ENCODE peak calls at places on chromosomes 5 and 9, in five cellular contexts. O, Q, Y, D and J are unnamed samples.

GRCh38 chr5:125410501-125411162 is 664.2 kb upstream of the ZNF608 start:
- DNase-seq in O (no peak), Q (no peak), Y (no peak), D (no peak), J (no peak)

GRCh38 chr9:137057545-137057944 is 3.7 kb upstream of the ENTPD2 start:
- DNase-seq in O (no peak), Q (no peak), Y (peak; percentile 52), D (no peak), J (no peak)

GRCh38 chr9:34522091-34522887 is 501 bp downstream of the ENHO start:
- DNase-seq in O (no peak), Q (no peak), Y (peak; percentile 67), D (no peak), J (peak; percentile 62)

GRCh38 chr5:112434650-112435049 is 15.6 kb upstream of the EPB41L4A start:
- DNase-seq in O (no peak), Q (no peak), Y (no peak), D (no peak), J (no peak)

GRCh38 chr9:121192518-121192917 is 9.2 kb downstream of the RAB14 start:
- DNase-seq in O (no peak), Q (no peak), Y (no peak), D (no peak), J (no peak)

GRCh38 chr5:36683821-36684434 is 77.5 kb downstream of the SLC1A3 start:
- DNase-seq in O (peak; percentile 38), Q (peak; percentile 28), Y (no peak), D (no peak), J (peak; percentile 19)

GRCh38 chr9:97283768-97284167 is 23.7 kb upstream of the CCDC180 start:
- DNase-seq in O (no peak), Q (no peak), Y (no peak), D (no peak), J (no peak)

GRCh38 chr5:125042243-125042887 is 295.9 kb upstream of the ZNF608 start:
- DNase-seq in O (no peak), Q (no peak), Y (no peak), D (no peak), J (no peak)

GRCh38 chr5:44002381-44002901 is 386.8 kb downstream of the FGF10 start:
- DNase-seq in O (no peak), Q (peak; percentile 56), Y (no peak), D (no peak), J (no peak)

GRCh38 chr9:114287001-114287762 is 35.7 kb upstream of the ORM1 start:
- DNase-seq in O (peak; percentile 54), Q (peak; percentile 12), Y (peak; percentile 55), D (peak; percentile 29), J (no peak)

GRCh38 chr5:137800700-137801411 is 46.7 kb upstream of the HNRNPA0 start:
- DNase-seq in O (no peak), Q (peak; percentile 45), Y (no peak), D (no peak), J (no peak)

GRCh38 chr9:77019010-77019809 is at the start of gene FOXB2:
- DNase-seq in O (peak; percentile 72), Q (no peak), Y (no peak), D (peak; percentile 56), J (no peak)

GRCh38 chr9:134399435-134400056 is 73.3 kb downstream of the RXRA start:
- DNase-seq in O (peak; percentile 80), Q (no peak), Y (no peak), D (no peak), J (no peak)

GRCh38 chr9:112112941-112113399 is 62.1 kb downstream of the SUSD1 start:
- DNase-seq in O (peak; percentile 83), Q (no peak), Y (no peak), D (no peak), J (no peak)

GRCh38 chr9:93678199-93679019 is 102.0 kb downstream of the PHF2 start:
- DNase-seq in O (peak; percentile 34), Q (peak; percentile 10), Y (peak; percentile 46), D (peak; percentile 33), J (no peak)

GRCh38 chr5:71620630-71621029 is 33.5 kb downstream of the MCCC2 start:
- DNase-seq in O (no peak), Q (no peak), Y (no peak), D (no peak), J (no peak)

GRCh38 chr9:13014484-13014883 is 239.7 kb downstream of the LURAP1L start:
- DNase-seq in O (no peak), Q (no peak), Y (no peak), D (no peak), J (no peak)

GRCh38 chr9:121439711-121440110 is 59.9 kb downstream of the GGTA1 start:
- DNase-seq in O (no peak), Q (no peak), Y (no peak), D (no peak), J (no peak)

GRCh38 chr5:96702503-96703383 is 40.6 kb downstream of the CAST start:
- DNase-seq in O (peak; percentile 90), Q (peak; percentile 97), Y (peak; percentile 93), D (peak; percentile 97), J (peak; percentile 96)

GRCh38 chr5:136033848-136034247 is 5.1 kb downstream of the TGFBI start:
- DNase-seq in O (peak; percentile 9), Q (no peak), Y (no peak), D (peak; percentile 26), J (no peak)

GRCh38 chr9:20640331-20641187 is 18.3 kb upstream of the MLLT3 start:
- DNase-seq in O (no peak), Q (peak; percentile 61), Y (peak; percentile 82), D (peak; percentile 64), J (no peak)

GRCh38 chr9:129932303-129933151 is 97.3 kb downstream of the USP20 start:
- DNase-seq in O (peak; percentile 47), Q (no peak), Y (no peak), D (no peak), J (no peak)

GRCh38 chr9:120860083-120860482 is 16.9 kb downstream of the PHF19 start:
- DNase-seq in O (no peak), Q (no peak), Y (no peak), D (no peak), J (no peak)

GRCh38 chr9:20512106-20512505 is 110.2 kb downstream of the MLLT3 start:
- DNase-seq in O (no peak), Q (peak; percentile 33), Y (no peak), D (no peak), J (no peak)

GRCh38 chr9:105296889-105297288 is 52.4 kb downstream of the SLC44A1 start:
- DNase-seq in O (no peak), Q (no peak), Y (no peak), D (no peak), J (no peak)

GRCh38 chr5:181211208-181211607 is 6.2 kb upstream of the TRIM7 start:
- DNase-seq in O (peak; percentile 51), Q (no peak), Y (no peak), D (no peak), J (no peak)
- H3K27ac ChIP-seq in O (no peak overlapping the region), Q (no peak overlapping the region), Y (no peak overlapping the region), D (no peak overlapping the region), J (no peak overlapping the region)

GRCh38 chr9:38025166-38025565 is 43.9 kb downstream of the SHB start:
- DNase-seq in O (no peak), Q (no peak), Y (no peak), D (no peak), J (no peak)

GRCh38 chr9:38022995-38023394 is 46.0 kb downstream of the SHB start:
- DNase-seq in O (no peak), Q (no peak), Y (peak; percentile 74), D (no peak), J (peak; percentile 64)

GRCh38 chr9:38024036-38024681 is 44.9 kb downstream of the SHB start:
- DNase-seq in O (peak; percentile 81), Q (peak; percentile 60), Y (no peak), D (no peak), J (peak; percentile 60)

GRCh38 chr9:38022203-38022602 is 46.8 kb downstream of the SHB start:
- DNase-seq in O (no peak), Q (no peak), Y (no peak), D (no peak), J (no peak)

GRCh38 chr9:38023661-38024035 is 45.4 kb downstream of the SHB start:
- DNase-seq in O (no peak), Q (no peak), Y (no peak), D (no peak), J (no peak)
- H3K27ac ChIP-seq in O (no peak overlapping the region), Q (peak overlapping the region; percentile 6), Y (peak overlapping the region; percentile 51), D (no peak overlapping the region), J (peak overlapping the region; percentile 93)

DNA sequence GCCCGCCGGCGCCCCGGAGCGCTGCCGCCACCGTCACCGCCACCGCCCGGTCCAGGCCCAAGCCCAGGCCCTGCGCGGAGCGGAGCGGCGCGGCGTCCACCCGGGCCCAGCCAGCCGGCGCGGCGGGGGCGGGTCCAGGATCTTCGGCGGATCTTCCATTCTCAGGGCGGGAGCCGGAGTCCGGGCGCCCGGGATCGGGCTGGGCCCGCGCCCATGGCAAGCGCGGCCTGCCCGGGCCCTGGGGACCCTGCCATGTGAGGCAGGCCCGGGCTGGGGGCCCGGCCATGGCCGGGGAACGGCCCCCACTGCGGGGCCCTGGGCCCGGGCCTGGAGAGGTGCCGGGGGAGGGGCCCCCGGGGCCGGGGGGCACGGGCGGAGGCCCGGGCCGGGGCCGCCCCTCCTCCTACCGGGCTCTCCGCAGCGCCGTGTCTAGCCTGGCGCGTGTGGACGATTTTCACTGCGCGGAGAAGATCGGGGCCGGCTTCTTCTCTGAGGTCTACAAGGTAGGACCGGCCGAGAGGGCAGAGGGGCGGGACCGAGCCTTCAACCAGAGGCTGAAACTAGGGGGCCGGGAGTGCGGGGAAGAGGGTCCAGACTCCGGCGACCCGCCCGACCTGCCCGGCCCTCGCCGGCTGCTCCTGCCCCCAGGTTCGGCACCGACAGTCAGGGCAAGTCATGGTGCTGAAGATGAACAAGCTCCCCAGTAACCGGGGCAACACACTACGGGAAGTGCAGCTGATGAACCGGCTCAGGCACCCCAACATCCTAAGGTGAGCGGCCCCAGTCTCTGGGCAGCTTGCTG is 475 bp downstream of the TESK1 start:
- DNase-seq in O (peak; percentile 69), Q (no peak), Y (no peak), D (peak; percentile 61), J (no peak)
- H3K27ac ChIP-seq in O (no peak overlapping the region), Q (peak overlapping the region; percentile 94), Y (no peak overlapping the region), D (no peak overlapping the region), J (no peak overlapping the region)

GRCh38 chr9:36462245-36462644 is 62.2 kb upstream of the RNF38 start:
- DNase-seq in O (no peak), Q (no peak), Y (no peak), D (no peak), J (no peak)

GRCh38 chr9:36451949-36452348 is 51.9 kb upstream of the RNF38 start:
- DNase-seq in O (no peak), Q (no peak), Y (no peak), D (no peak), J (no peak)

GRCh38 chr9:36461341-36461740 is 61.3 kb upstream of the RNF38 start:
- DNase-seq in O (no peak), Q (no peak), Y (no peak), D (no peak), J (no peak)

GRCh38 chr9:36457836-36458429 is 57.9 kb upstream of the RNF38 start:
- DNase-seq in O (no peak), Q (no peak), Y (no peak), D (no peak), J (no peak)

DNA sequence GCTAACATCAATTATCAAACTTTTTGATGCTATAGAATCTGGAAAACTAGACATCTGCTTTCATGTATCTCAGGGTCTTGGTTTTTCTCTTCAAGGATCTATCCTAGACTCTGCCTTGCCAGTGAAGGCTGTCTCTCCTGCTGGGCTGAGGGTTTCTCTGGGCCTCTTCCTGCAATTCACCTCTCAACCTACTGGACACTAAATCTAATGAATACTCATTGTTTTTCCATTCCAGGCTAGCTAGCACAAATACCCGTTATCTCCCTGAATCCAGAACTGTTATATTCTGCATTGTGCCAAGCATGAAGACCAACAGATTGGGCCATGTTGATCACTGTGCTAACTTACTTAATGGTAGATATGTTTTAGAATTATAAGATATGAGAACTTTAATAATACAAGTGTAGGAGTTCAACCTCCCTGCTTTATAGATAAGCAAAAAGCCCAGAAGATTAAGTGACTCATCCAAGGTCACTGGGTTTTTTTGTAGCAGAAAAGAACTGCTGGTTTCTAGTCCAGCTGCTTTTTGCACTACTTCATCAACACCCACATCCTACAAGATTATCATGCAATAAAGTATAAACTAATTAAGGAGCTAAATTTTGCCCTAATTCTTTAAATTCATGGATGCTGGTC is 56.5 kb upstream of the RNF38 start:
- DNase-seq in O (no peak), Q (no peak), Y (no peak), D (no peak), J (no peak)
- H3K27ac ChIP-seq in O (no peak overlapping the region), Q (peak overlapping the region; percentile 24), Y (no peak overlapping the region), D (no peak overlapping the region), J (no peak overlapping the region)